ENCODE peak calls at places on chromosomes 5 and 9, in eight cellular contexts. G is H9; J is pancreas; Q is stimulated activated CD4-positive, alpha-beta T cell treated with anti-CD3 and anti-CD28 coated beads, Interleukin-4, amount 100 ng/mL, for 4 hours; E is iPS-NIHi11; V is memory B cell; L is HTR-8/SVneo; F is WTC11. H is an unnamed sample.

GRCh38 chr9:137370865-137371520 is 52.0 kb downstream of the EXD3 start:
- DNase-seq in G (peak), J (peak), Q (no peak), E (peak), V (no peak), L (no peak), F (peak), H (no peak)

GRCh38 chr5:172748341-172748843 is 22.6 kb downstream of the DUSP1 start:
- DNase-seq in G (peak), J (no peak), Q (no peak), E (no peak), V (no peak), L (no peak), F (peak), H (peak)

GRCh38 chr5:136420168-136420916 is 55.0 kb upstream of the TRPC7 start:
- DNase-seq in G (no peak), J (no peak), Q (no peak), E (peak), V (no peak), L (no peak), F (no peak), H (no peak)

GRCh38 chr9:23683021-23683431 is 143.0 kb downstream of the ELAVL2 start:
- DNase-seq in G (no peak), J (no peak), Q (no peak), E (no peak), V (no peak), L (no peak), F (no peak), H (no peak)

GRCh38 chr9:85969727-85970126 is 28.8 kb downstream of the NAA35 start:
- DNase-seq in G (no peak), J (no peak), Q (no peak), E (no peak), V (no peak), L (no peak), F (no peak), H (no peak)

GRCh38 chr9:110583237-110583636 is 3.7 kb upstream of the SVEP1 start:
- DNase-seq in G (no peak), J (no peak), Q (no peak), E (no peak), V (no peak), L (peak), F (no peak), H (no peak)

GRCh38 chr5:45695680-45696093 is 493 bp downstream of the HCN1 start:
- DNase-seq in G (no peak), J (peak), Q (no peak), E (no peak), V (no peak), L (no peak), F (peak), H (no peak)

GRCh38 chr9:94110821-94111252 is 26.6 kb downstream of the PTPDC1 start:
- DNase-seq in G (no peak), J (no peak), Q (no peak), E (no peak), V (no peak), L (no peak), F (no peak), H (peak)

GRCh38 chr5:88687253-88687955 is 195.6 kb downstream of the MEF2C start:
- DNase-seq in G (no peak), J (no peak), Q (no peak), E (no peak), V (no peak), L (no peak), F (no peak), H (no peak)

GRCh38 chr9:107389617-107390071 is 99.9 kb downstream of the KLF4 start:
- DNase-seq in G (no peak), J (peak), Q (no peak), E (no peak), V (no peak), L (no peak), F (no peak), H (peak)

GRCh38 chr9:69180670-69181069 is 6.6 kb downstream of the TJP2 start:
- DNase-seq in G (no peak), J (peak), Q (peak), E (no peak), V (no peak), L (peak), F (no peak), H (peak)

GRCh38 chr9:104093162-104093561 is 947 bp upstream of the SMC2 start:
- DNase-seq in G (no peak), J (no peak), Q (no peak), E (no peak), V (no peak), L (no peak), F (no peak), H (peak)

GRCh38 chr5:113112435-113112834 is 135.8 kb downstream of the DCP2 start:
- DNase-seq in G (no peak), J (peak), Q (no peak), E (no peak), V (no peak), L (no peak), F (no peak), H (no peak)

GRCh38 chr9:530681-531080 is 310.8 kb upstream of the DMRT1 start:
- DNase-seq in G (no peak), J (peak), Q (no peak), E (no peak), V (no peak), L (no peak), F (no peak), H (no peak)

GRCh38 chr5:141637266-141637692 is 482 bp downstream of the RELL2 start:
- DNase-seq in G (no peak), J (no peak), Q (peak), E (peak), V (no peak), L (no peak), F (peak), H (no peak)

GRCh38 chr5:138455191-138455930 is 9.9 kb upstream of the EGR1 start:
- DNase-seq in G (no peak), J (no peak), Q (no peak), E (no peak), V (no peak), L (no peak), F (no peak), H (no peak)